ENCODE peak calls at places on chromosome 21, in four cellular contexts. X, E, S and A are unnamed samples.
A peak's percentile ranks its signal among the peaks of the same experiment; 100 is the strongest.

GRCh38 chr21:38621132-38621531 is 122.9 kb upstream of the ERG start:
- DNase-seq in X (no peak), E (no peak), S (no peak), A (no peak)

GRCh38 chr21:46294647-46295176 is 8.6 kb downstream of the YBEY start:
- DNase-seq in X (no peak), E (no peak), S (peak; percentile 64), A (peak; percentile 65)

GRCh38 chr21:32143222-32143939 is 135.5 kb downstream of the MIS18A start:
- DNase-seq in X (peak; percentile 32), E (no peak), S (no peak), A (no peak)

GRCh38 chr21:45390831-45391742 is 13.9 kb upstream of the COL18A1 start:
- DNase-seq in X (no peak), E (no peak), S (no peak), A (no peak)

GRCh38 chr21:15978158-15978805 is 248.5 kb downstream of the USP25 start:
- DNase-seq in X (no peak), E (no peak), S (no peak), A (no peak)

GRCh38 chr21:9735421-9735961 is 785.9 kb upstream of the TPTE start:
- DNase-seq in X (no peak), E (no peak), S (no peak), A (no peak)

GRCh38 chr21:45939521-45940045 is 42.0 kb upstream of the COL6A1 start:
- DNase-seq in X (no peak), E (no peak), S (no peak), A (no peak)

GRCh38 chr21:40615503-40616376 is 231.2 kb downstream of the DSCAM start:
- DNase-seq in X (no peak), E (no peak), S (no peak), A (no peak)

GRCh38 chr21:15065381-15066230 is 806 bp upstream of the NRIP1 start:
- DNase-seq in X (peak; percentile 65), E (peak; percentile 74), S (peak; percentile 43), A (peak; percentile 57)

GRCh38 chr21:27586986-27587385 is 620.1 kb upstream of the ADAMTS5 start:
- DNase-seq in X (no peak), E (no peak), S (no peak), A (no peak)

GRCh38 chr21:45366476-45366875 is 38.5 kb upstream of the COL18A1 start:
- DNase-seq in X (no peak), E (no peak), S (no peak), A (no peak)

GRCh38 chr21:16741228-16741665 is 771.6 kb upstream of the CXADR start:
- DNase-seq in X (no peak), E (no peak), S (no peak), A (no peak)

DNA sequence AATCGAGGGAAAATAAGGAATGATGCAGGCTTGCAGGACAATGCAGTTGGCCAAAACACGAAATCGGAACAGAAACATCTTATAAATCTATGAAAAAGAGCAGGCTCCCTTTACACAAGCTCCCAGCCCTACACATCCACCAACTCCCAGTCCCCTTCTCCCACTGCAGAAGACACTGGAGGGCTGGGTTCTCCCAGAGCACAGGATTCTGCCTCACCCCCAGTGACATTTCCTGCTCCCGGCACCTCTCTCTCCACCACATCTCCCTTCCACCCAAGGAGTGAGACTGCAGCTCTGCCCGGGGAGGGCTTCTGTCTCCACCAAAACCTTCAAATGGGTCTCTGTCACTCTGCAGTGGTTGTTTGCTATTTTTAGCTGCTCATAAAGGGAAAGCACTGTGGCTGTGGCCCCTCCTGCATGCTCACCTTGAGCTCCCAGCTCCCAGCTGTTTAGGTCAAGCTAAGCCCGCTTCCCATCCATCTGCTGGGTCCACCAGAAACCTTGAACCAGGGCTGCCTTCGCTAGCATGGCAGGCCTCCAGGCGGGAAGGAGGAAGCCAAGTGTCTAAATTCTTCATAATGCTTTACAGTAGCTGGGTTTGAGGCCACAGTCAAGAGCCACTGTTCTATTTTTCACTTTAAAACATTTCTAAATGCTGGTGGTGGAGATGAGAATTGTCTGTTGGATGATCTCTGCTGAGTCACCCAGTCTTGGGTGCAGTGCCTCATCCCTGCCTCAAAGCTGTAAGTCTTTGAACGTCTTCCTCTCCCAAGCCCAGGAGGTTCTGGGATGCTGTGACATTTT is 3.3 kb upstream of the C2CD2 start:
- DNase-seq in X (no peak), E (no peak), S (no peak), A (no peak)
- TF ChIP-seq CTCF in X (no peak), E (no peak), S (no peak), A (no peak)

DNA sequence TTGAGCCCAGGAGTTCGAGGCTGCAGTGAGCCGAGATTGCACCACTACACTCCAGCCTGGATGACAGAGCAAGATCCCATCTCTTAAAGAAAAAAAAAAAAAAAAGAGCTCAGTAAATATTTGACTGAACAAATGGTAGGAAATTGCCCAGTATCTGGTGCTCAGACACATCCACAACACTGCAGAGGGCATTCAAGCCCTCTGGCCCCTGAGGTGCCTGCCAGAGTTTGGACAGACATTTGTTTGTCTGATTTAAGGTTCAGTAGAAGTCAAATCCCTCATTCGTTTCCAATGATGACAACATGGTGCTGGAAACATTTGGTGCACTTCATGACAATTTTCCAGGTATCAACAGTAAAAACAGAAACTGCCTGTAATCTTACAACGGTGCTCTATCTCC is 86.6 kb downstream of the HLCS start:
- DNase-seq in X (no peak), E (no peak), S (no peak), A (no peak)
- TF ChIP-seq CTCF in X (no peak), E (no peak), S (no peak), A (no peak)

DNA sequence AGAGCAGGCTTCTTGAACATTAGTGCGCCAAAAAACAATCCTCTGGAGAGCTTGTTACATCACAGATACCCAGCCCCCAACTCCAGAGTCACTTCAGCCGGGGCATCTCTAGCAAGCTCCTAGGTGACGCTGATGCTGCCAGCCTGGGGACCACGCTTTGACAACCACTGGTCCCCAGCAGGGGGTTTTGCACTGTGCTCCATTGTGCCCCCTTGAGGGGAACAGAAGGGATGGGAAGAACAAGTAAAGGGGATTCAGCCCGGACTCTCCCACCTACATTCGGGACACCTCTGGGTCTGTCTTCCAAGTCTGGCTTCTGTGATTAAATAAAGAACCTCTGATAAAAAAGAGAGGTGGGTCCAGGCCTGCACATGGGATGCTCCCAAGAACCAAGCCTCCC is 60.4 kb downstream of the ATP5PO start:
- DNase-seq in X (no peak), E (no peak), S (no peak), A (no peak)
- TF ChIP-seq CTCF in X (no peak), E (no peak), S (no peak), A (no peak)

GRCh38 chr21:34988139-34988538 is 61.0 kb downstream of the RUNX1 start:
- DNase-seq in X (no peak), E (no peak), S (no peak), A (no peak)

GRCh38 chr21:34988625-34989024 is 60.5 kb downstream of the RUNX1 start:
- DNase-seq in X (no peak), E (no peak), S (no peak), A (no peak)

GRCh38 chr21:34987673-34988072 is 61.4 kb downstream of the RUNX1 start:
- DNase-seq in X (no peak), E (no peak), S (no peak), A (no peak)

GRCh38 chr21:34984356-34984755 is 64.7 kb downstream of the RUNX1 start:
- DNase-seq in X (no peak), E (no peak), S (no peak), A (no peak)

GRCh38 chr21:34986561-34987533 is 62.3 kb downstream of the RUNX1 start:
- DNase-seq in X (no peak), E (peak; percentile 49), S (peak; percentile 59), A (peak; percentile 60)
- TF ChIP-seq CTCF in X (no peak), E (no peak), S (no peak), A (no peak)